ENCODE peak calls at places on chromosome 2, in eight cellular contexts. Z is SK-N-SH, T is OCI-LY7, Y is MM.1S, K is PC-3, N is neural progenitor cell, O is HCT116, X is GM23338. A is an unnamed sample.

GRCh38 chr2:9748586-9748985 is 94.7 kb upstream of the TAF1B start:
- DNase-seq in T (no peak), K (peak), Y (no peak), X (no peak), N (no peak), Z (no peak), O (no peak), A (peak)

GRCh38 chr2:95357717-95358280 is 44.7 kb upstream of the FAHD2A start:
- DNase-seq in X (no peak), Y (no peak), Z (no peak), N (no peak), K (no peak), T (no peak), O (no peak), A (no peak)

GRCh38 chr2:19845323-19845920 is 56.4 kb downstream of the TTC32 start:
- DNase-seq in Y (no peak), N (no peak), K (no peak), O (no peak), Z (no peak), X (no peak), T (no peak), A (no peak)

GRCh38 chr2:53512071-53512841 is 255.3 kb upstream of the CHAC2 start:
- DNase-seq in K (peak), Z (no peak), T (no peak), Y (no peak), X (no peak), O (no peak), N (no peak), A (no peak)

GRCh38 chr2:127622561-127623387 is 23.2 kb upstream of the GPR17 start:
- DNase-seq in Y (no peak), T (no peak), O (no peak), X (no peak), N (no peak), Z (peak), K (no peak), A (no peak)

GRCh38 chr2:11343626-11344341 is 652 bp downstream of the ROCK2 start:
- DNase-seq in X (peak), K (peak), O (no peak), Z (peak), T (peak), N (peak), Y (peak), A (peak)

GRCh38 chr2:137870682-137871081 is 93.6 kb upstream of the HNMT start:
- DNase-seq in Z (no peak), T (no peak), O (no peak), K (no peak), N (no peak), Y (no peak), X (no peak), A (no peak)

GRCh38 chr2:196902828-196903227 is 23.7 kb downstream of the PGAP1 start:
- DNase-seq in T (no peak), N (no peak), O (no peak), Z (no peak), X (no peak), K (peak), Y (no peak), A (no peak)

GRCh38 chr2:180411631-180412030 is 404.5 kb upstream of the CWC22 start:
- DNase-seq in N (no peak), Y (no peak), O (no peak), K (peak), T (no peak), Z (no peak), X (no peak), A (peak)

GRCh38 chr2:25642298-25642697 is 31.1 kb downstream of the DTNB start:
- DNase-seq in T (no peak), Z (no peak), Y (no peak), K (no peak), X (no peak), O (no peak), N (no peak), A (no peak)

GRCh38 chr2:66925128-66925527 is 472.0 kb upstream of the ETAA1 start:
- DNase-seq in Y (no peak), O (no peak), T (no peak), Z (no peak), K (peak), X (no peak), N (no peak), A (no peak)

GRCh38 chr2:102004588-102004987 is 12.8 kb downstream of the IL1R2 start:
- DNase-seq in T (no peak), N (no peak), O (no peak), Y (no peak), K (no peak), Z (no peak), X (no peak), A (no peak)

GRCh38 chr2:172734711-172735645 is 667 bp upstream of the RAPGEF4 start:
- DNase-seq in Z (no peak), X (peak), O (no peak), Y (no peak), K (no peak), T (no peak), N (peak), A (no peak)

DNA sequence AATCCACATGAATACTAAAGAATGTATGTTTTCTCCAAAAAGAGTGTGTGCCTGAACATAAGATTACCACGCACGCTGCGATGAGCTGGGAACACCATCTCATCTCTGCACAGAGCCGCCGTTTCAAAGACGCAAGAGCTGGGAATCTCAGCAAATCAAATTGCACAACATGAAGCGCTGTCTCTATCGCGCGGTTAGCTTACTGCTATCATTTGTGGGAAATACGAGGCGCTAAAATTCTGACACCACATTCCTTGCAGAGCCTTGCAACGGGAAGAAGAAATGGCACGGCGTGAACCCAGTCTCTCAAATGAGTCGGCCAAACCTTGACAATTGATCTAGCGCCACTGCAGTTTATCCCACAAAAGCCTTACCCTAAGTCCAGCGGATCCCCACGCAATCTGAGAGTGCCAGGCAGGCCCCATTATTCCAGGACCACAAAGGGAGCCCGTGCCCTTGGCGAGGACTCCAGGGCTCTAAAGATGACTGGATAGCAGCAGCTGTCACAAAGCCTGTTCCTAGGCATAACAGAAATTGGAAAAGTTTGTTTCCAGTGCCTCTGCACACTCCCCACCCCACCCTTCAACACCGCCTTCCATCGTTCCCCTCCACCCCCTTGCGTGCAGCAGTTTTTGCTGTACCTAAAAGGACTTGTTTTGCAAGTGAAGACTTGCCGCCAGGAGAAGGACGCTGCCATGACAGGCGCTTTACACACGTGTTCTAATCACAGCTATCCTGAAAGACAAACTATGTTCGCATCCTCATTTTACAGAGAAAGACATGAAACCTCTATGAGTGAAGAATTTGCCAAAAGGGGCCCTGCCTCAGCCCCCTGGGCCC is 252.5 kb downstream of the EIPR1 start:
- DNase-seq in O (no peak), K (no peak), T (no peak), N (peak), X (no peak), Y (no peak), Z (no peak), A (no peak)
- TF ChIP-seq EZH2phosphoT487 in O (no peak), K (no peak), T (no peak), N (no peak), X (no peak), Y (no peak), Z (no peak), A (no peak)

GRCh38 chr2:178800510-178800909 is 6.7 kb downstream of the TTN start:
- DNase-seq in X (no peak), K (no peak), N (no peak), Y (no peak), Z (no peak), T (no peak), O (no peak), A (no peak)

GRCh38 chr2:178806543-178806942 is 680 bp downstream of the TTN start:
- DNase-seq in T (no peak), X (no peak), Y (no peak), N (no peak), Z (no peak), K (no peak), O (no peak), A (no peak)

GRCh38 chr2:178807227-178808008 is at the start of gene TTN:
- DNase-seq in K (no peak), Y (no peak), O (no peak), Z (no peak), X (no peak), N (no peak), T (no peak), A (no peak)

GRCh38 chr2:178799305-178799704 is 7.9 kb downstream of the TTN start:
- DNase-seq in O (no peak), T (no peak), N (no peak), Z (no peak), X (no peak), Y (no peak), K (no peak), A (no peak)

GRCh38 chr2:178804791-178805190 is 2.4 kb downstream of the TTN start:
- DNase-seq in Y (no peak), K (peak), X (peak), T (peak), O (peak), Z (peak), N (peak), A (no peak)
- TF ChIP-seq EZH2phosphoT487 in Y (no peak), K (no peak), X (no peak), T (no peak), O (no peak), Z (no peak), N (no peak), A (no peak)

DNA sequence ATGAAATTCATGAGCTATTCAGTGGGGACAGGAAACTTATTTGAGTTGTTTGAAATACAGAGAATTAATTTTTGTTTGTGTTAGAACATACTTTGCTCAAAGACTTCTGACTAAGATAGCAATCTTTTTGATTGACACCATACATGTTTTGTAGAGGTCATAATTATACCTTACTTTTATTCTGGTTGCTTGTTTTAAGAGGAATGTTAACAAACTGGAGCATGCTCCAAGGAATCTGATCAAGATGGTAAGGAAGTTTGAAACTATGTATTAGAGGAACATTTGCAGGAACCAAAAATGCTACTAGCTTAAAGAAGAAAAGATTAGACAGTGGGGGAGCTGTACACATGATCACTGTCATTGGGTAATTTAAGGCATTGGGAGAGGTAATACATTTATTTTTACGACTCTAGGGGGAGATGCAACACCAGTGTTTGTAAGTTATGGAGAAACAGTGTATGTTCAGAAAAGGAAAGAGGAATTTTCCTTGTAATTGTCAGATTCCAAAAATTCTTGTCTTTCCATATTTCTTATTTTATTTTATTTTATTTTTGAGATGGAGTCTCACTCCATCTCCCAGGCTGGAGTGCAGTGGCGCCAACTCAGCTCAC is 8.0 kb downstream of the AGFG1 start:
- DNase-seq in N (no peak), T (peak), Y (no peak), X (no peak), O (no peak), K (peak), Z (peak), A (no peak)
- TF ChIP-seq EZH2phosphoT487 in N (no peak), T (no peak), Y (no peak), X (no peak), O (no peak), K (no peak), Z (no peak), A (no peak)

DNA sequence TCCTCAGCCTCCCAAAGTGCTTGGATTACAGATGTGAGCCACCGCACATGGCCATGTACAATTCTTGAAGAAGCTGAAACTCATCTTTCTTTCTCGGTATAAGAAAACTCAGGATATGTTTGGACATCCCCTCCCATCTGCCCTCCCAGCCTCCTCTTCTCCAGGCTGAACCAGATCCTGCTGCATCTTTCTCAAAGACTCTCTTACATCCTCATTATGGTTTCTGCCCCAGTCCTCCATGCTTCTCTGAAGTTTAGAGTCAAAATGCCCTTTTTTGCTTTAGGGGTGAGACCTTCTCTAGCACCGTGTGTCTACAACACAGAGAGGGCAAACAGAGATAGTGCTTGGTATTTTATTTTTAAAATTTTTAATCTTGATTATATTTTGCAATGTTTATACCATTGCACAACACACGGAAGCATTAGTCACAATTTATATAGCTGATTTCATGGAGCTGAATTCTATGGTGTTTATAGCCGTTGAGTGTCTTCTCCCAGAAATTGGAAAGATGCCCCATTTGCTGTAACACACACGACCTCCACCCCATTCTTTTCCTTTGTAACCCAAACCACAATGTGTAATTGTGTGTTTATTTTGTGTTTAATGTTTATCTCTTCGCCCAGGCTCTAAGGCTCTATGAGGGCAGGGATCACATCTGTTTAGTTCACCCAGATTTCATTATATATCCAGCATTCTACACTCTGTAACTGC is 206.0 kb upstream of the TNP1 start:
- DNase-seq in Y (no peak), K (peak), Z (no peak), N (no peak), O (no peak), T (no peak), X (no peak), A (peak)
- TF ChIP-seq EZH2phosphoT487 in Y (no peak), K (no peak), Z (no peak), N (no peak), O (no peak), T (no peak), X (no peak), A (no peak)

DNA sequence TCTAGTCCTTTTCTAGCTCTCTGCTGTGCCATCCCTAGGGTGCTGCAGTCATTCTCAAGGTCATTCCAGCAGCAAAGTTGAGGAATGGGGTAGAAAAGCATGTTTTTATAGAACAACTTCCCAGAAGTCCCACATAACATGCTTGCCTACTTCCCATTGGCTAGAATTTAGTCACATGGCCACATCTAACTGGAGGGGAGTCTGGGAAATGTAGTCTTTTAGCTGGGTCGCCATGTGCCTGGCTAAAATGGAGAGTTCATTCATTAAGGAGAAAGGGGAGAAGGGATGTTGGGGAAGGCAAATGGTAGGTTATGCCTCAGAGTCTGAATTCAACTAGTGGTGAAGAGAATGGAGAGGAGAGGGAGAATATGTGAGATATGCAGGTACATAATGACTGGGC is 85.7 kb downstream of the SLC4A3 start:
- DNase-seq in O (no peak), Y (peak), Z (peak), X (peak), T (peak), K (peak), N (peak), A (no peak)
- TF ChIP-seq EZH2phosphoT487 in O (no peak), Y (no peak), Z (no peak), X (no peak), T (no peak), K (no peak), N (no peak), A (no peak)

DNA sequence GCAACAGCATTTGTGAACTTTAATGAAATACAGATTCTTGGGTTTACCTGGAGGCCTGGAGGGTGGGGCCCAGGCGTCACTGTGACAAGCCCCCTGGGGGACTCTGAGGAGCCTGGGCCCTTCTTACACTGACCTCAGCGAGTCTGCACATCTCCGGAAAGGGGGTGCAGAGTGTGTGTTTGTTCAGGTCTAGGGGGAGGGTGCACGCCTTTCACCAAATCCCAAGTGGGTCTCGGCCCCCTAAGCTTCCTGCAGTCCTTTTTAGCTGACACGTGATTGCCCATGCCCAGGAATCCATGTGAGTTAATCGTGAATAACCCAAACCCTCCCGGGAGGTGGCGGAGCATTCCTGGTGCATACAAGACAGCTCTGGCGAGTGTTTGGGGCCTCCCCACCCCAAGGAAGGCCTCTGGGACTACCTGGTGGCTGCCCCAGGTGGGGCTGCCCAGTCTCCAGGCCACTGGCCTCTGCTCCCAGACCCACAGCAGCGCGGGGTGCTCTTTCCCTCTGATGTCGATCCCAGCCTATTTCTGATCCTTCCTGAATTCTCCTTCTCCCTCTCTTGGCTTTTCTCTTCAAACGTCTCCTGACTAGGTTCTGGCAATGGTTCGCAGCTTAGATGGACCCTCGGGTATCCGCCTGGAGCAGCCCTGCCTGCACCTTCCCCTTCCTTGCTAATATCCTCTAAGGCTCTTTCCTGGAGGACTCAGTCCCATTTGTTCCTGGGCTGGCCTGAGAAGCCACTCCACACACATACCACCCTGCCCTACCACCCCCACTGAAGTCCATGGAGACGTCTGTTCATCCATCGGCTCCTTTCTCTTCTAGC is 10.0 kb downstream of the NGEF start:
- DNase-seq in N (no peak), X (no peak), K (no peak), O (no peak), Z (no peak), T (no peak), Y (no peak), A (no peak)
- TF ChIP-seq EZH2phosphoT487 in N (no peak), X (no peak), K (no peak), O (no peak), Z (no peak), T (no peak), Y (no peak), A (no peak)

GRCh38 chr2:120769076-120769786 is 33.6 kb downstream of the GLI2 start:
- DNase-seq in T (no peak), O (no peak), K (no peak), X (no peak), N (no peak), Y (no peak), Z (no peak), A (no peak)
- TF ChIP-seq EZH2phosphoT487 in T (no peak), O (no peak), K (no peak), X (no peak), N (no peak), Y (no peak), Z (no peak), A (no peak)